ENCODE peak calls at places on chromosomes 11 and 22, in ten cellular contexts. W, C, K, U, E, X, J, S, A and F are unnamed samples.

GRCh38 chr11:12122083-12122482 is 11.7 kb downstream of the MICAL2 start:
- DNase-seq in W (no peak), C (peak; percentile 50), K (no peak), U (peak; percentile 47), E (no peak), X (no peak), J (no peak), S (no peak), A (no peak), F (no peak)

GRCh38 chr11:111911563-111912401 is at the start of gene CRYAB:
- DNase-seq in W (peak; percentile 93), C (peak; percentile 98), K (peak; percentile 82), U (no peak), E (no peak), X (no peak), J (peak; percentile 91), S (peak; percentile 81), A (peak; percentile 69), F (no peak)

GRCh38 chr11:44764583-44764982 is 37.8 kb downstream of the TSPAN18 start:
- DNase-seq in W (no peak), C (no peak), K (no peak), U (no peak), E (no peak), X (no peak), J (no peak), S (no peak), A (no peak), F (no peak)

GRCh38 chr11:64219354-64219684 is 6.7 kb downstream of the TRPT1 start:
- DNase-seq in W (no peak), C (no peak), K (no peak), U (no peak), E (no peak), X (no peak), J (peak; percentile 53), S (no peak), A (no peak), F (no peak)

GRCh38 chr11:86848132-86848531 is 47.8 kb downstream of the PRSS23 start:
- DNase-seq in W (no peak), C (no peak), K (no peak), U (no peak), E (no peak), X (no peak), J (no peak), S (no peak), A (no peak), F (no peak)

GRCh38 chr11:102456381-102456780 is 3.8 kb upstream of the TMEM123 start:
- DNase-seq in W (no peak), C (peak; percentile 87), K (peak; percentile 39), U (no peak), E (no peak), X (no peak), J (no peak), S (no peak), A (peak; percentile 45), F (no peak)

GRCh38 chr11:62242021-62242420 is at the start of gene SCGB1D2:
- DNase-seq in W (no peak), C (peak; percentile 60), K (no peak), U (no peak), E (peak; percentile 41), X (peak; percentile 88), J (peak; percentile 80), S (no peak), A (no peak), F (no peak)

GRCh38 chr22:23829845-23830372 is 8.9 kb downstream of the DERL3 start:
- DNase-seq in W (no peak), C (no peak), K (peak; percentile 92), U (no peak), E (no peak), X (no peak), J (no peak), S (peak; percentile 41), A (peak; percentile 90), F (no peak)

GRCh38 chr11:44565746-44566558 is 489 bp downstream of the CD82 start:
- DNase-seq in W (no peak), C (no peak), K (no peak), U (no peak), E (no peak), X (no peak), J (no peak), S (no peak), A (no peak), F (no peak)

GRCh38 chr11:110712643-110713468 is 619 bp upstream of the ARHGAP20 start:
- DNase-seq in W (peak; percentile 57), C (peak; percentile 29), K (peak; percentile 52), U (no peak), E (no peak), X (peak; percentile 65), J (no peak), S (peak; percentile 46), A (peak; percentile 80), F (no peak)

GRCh38 chr11:66985508-66986177 is 10.5 kb downstream of the C11orf86 start:
- DNase-seq in W (no peak), C (no peak), K (no peak), U (no peak), E (no peak), X (no peak), J (peak; percentile 83), S (no peak), A (no peak), F (no peak)

GRCh38 chr22:28442951-28443876 is 236.4 kb downstream of the TTC28 start:
- DNase-seq in W (peak; percentile 48), C (peak; percentile 45), K (peak; percentile 76), U (no peak), E (no peak), X (no peak), J (peak; percentile 64), S (peak; percentile 73), A (peak; percentile 84), F (no peak)

GRCh38 chr11:123431619-123432018 is 1.6 kb downstream of the GRAMD1B start:
- DNase-seq in W (no peak), C (peak; percentile 39), K (peak; percentile 23), U (no peak), E (no peak), X (no peak), J (no peak), S (no peak), A (no peak), F (no peak)

GRCh38 chr11:47672283-47672730 is 29.9 kb upstream of the MTCH2 start:
- DNase-seq in W (no peak), C (peak; percentile 81), K (peak; percentile 37), U (no peak), E (no peak), X (no peak), J (no peak), S (no peak), A (peak; percentile 37), F (no peak)

GRCh38 chr11:35307221-35307621 is 112.1 kb downstream of the SLC1A2 start:
- DNase-seq in W (no peak), C (no peak), K (no peak), U (no peak), E (no peak), X (no peak), J (no peak), S (no peak), A (no peak), F (no peak)

GRCh38 chr22:36423461-36424404 is 36.0 kb upstream of the MYH9 start:
- DNase-seq in W (no peak), C (no peak), K (peak; percentile 86), U (peak; percentile 52), E (no peak), X (no peak), J (no peak), S (no peak), A (peak; percentile 77), F (no peak)

GRCh38 chr11:75632450-75632849 is 36.4 kb downstream of the MAP6 start:
- DNase-seq in W (no peak), C (no peak), K (no peak), U (no peak), E (no peak), X (no peak), J (no peak), S (no peak), A (no peak), F (no peak)

GRCh38 chr11:45296085-45296484 is 9.9 kb upstream of the SYT13 start:
- DNase-seq in W (no peak), C (no peak), K (no peak), U (no peak), E (no peak), X (no peak), J (no peak), S (no peak), A (no peak), F (no peak)

GRCh38 chr11:2143652-2144548 is 4.7 kb upstream of the IGF2 start:
- DNase-seq in W (no peak), C (peak; percentile 59), K (no peak), U (no peak), E (no peak), X (no peak), J (peak; percentile 55), S (no peak), A (no peak), F (no peak)

GRCh38 chr11:87304350-87304749 is 266.6 kb downstream of the TMEM135 start:
- DNase-seq in W (no peak), C (no peak), K (no peak), U (peak; percentile 63), E (no peak), X (no peak), J (no peak), S (no peak), A (no peak), F (no peak)

GRCh38 chr11:76610871-76611475 is 59.6 kb downstream of the LRRC32 start:
- DNase-seq in W (no peak), C (no peak), K (no peak), U (no peak), E (peak; percentile 62), X (no peak), J (peak; percentile 68), S (no peak), A (no peak), F (no peak)

GRCh38 chr22:38267086-38267485 is 5.7 kb downstream of the TMEM184B start:
- DNase-seq in W (no peak), C (no peak), K (peak; percentile 31), U (no peak), E (no peak), X (no peak), J (no peak), S (no peak), A (peak; percentile 72), F (peak; percentile 15)

GRCh38 chr11:30710216-30710615 is 124.1 kb upstream of the MPPED2 start:
- DNase-seq in W (no peak), C (no peak), K (no peak), U (no peak), E (no peak), X (no peak), J (no peak), S (no peak), A (peak; percentile 35), F (no peak)

GRCh38 chr11:41836426-41836825 is 377.0 kb upstream of the LRRC4C start:
- DNase-seq in W (no peak), C (peak; percentile 4), K (no peak), U (no peak), E (no peak), X (no peak), J (no peak), S (no peak), A (no peak), F (no peak)

GRCh38 chr11:35276396-35276795 is 137.4 kb downstream of the CD44 start:
- DNase-seq in W (no peak), C (peak; percentile 100), K (peak; percentile 39), U (no peak), E (no peak), X (no peak), J (no peak), S (peak; percentile 18), A (peak; percentile 17), F (peak; percentile 1)

GRCh38 chr11:130190371-130190881 is 30.8 kb downstream of the ST14 start:
- DNase-seq in W (no peak), C (no peak), K (no peak), U (no peak), E (no peak), X (peak; percentile 84), J (no peak), S (no peak), A (no peak), F (no peak)

GRCh38 chr11:119751281-119752060 is 22.5 kb upstream of the NECTIN1 start:
- DNase-seq in W (no peak), C (no peak), K (no peak), U (peak; percentile 78), E (no peak), X (no peak), J (no peak), S (no peak), A (no peak), F (no peak)